ENCODE peak calls at places on chromosomes 4 and X, in five cellular contexts. One of them, this sample, is unnamed.

GRCh38 chr4:76850010-76850441 is 47.9 kb downstream of the SOWAHB start:
- DNase-seq in stimulated activated CD4-positive, alpha-beta T cell treated with anti-CD3 and anti-CD28 coated beads, Interleukin-4, amount 100 ng/mL, for 1 hour: no peak
- DNase-seq in SIG-M5: no peak
- DNase-seq in dorsolateral prefrontal cortex: no peak
- DNase-seq in dermis microvascular lymphatic vessel endothelial cell: no peak
- DNase-seq in this sample: no peak

GRCh38 chrX:14694631-14695030 is 165.3 kb downstream of the GLRA2 start:
- DNase-seq in stimulated activated CD4-positive, alpha-beta T cell treated with anti-CD3 and anti-CD28 coated beads, Interleukin-4, amount 100 ng/mL, for 1 hour: no peak
- DNase-seq in SIG-M5: no peak
- DNase-seq in dorsolateral prefrontal cortex: no peak
- DNase-seq in dermis microvascular lymphatic vessel endothelial cell: no peak
- DNase-seq in this sample: no peak

GRCh38 chrX:102651968-102652744 is 873 bp downstream of the GPRASP1 start:
- DNase-seq in stimulated activated CD4-positive, alpha-beta T cell treated with anti-CD3 and anti-CD28 coated beads, Interleukin-4, amount 100 ng/mL, for 1 hour: peak
- DNase-seq in SIG-M5: no peak
- DNase-seq in dorsolateral prefrontal cortex: no peak
- DNase-seq in dermis microvascular lymphatic vessel endothelial cell: no peak
- DNase-seq in this sample: no peak

GRCh38 chr4:138035781-138036258 is 206.3 kb downstream of the SLC7A11 start:
- DNase-seq in stimulated activated CD4-positive, alpha-beta T cell treated with anti-CD3 and anti-CD28 coated beads, Interleukin-4, amount 100 ng/mL, for 1 hour: no peak
- DNase-seq in SIG-M5: peak
- DNase-seq in dorsolateral prefrontal cortex: no peak
- DNase-seq in dermis microvascular lymphatic vessel endothelial cell: peak
- DNase-seq in this sample: peak

GRCh38 chrX:3076416-3076991 is 35.2 kb downstream of the ARSF start:
- DNase-seq in stimulated activated CD4-positive, alpha-beta T cell treated with anti-CD3 and anti-CD28 coated beads, Interleukin-4, amount 100 ng/mL, for 1 hour: no peak
- DNase-seq in SIG-M5: no peak
- DNase-seq in dorsolateral prefrontal cortex: no peak
- DNase-seq in dermis microvascular lymphatic vessel endothelial cell: no peak
- DNase-seq in this sample: no peak

GRCh38 chrX:2451456-2452316 is 49.1 kb downstream of the DHRSX start:
- DNase-seq in stimulated activated CD4-positive, alpha-beta T cell treated with anti-CD3 and anti-CD28 coated beads, Interleukin-4, amount 100 ng/mL, for 1 hour: no peak
- DNase-seq in SIG-M5: no peak
- DNase-seq in dorsolateral prefrontal cortex: no peak
- DNase-seq in dermis microvascular lymphatic vessel endothelial cell: no peak
- DNase-seq in this sample: no peak

GRCh38 chr4:8215001-8215427 is 15.9 kb downstream of the SH3TC1 start:
- DNase-seq in stimulated activated CD4-positive, alpha-beta T cell treated with anti-CD3 and anti-CD28 coated beads, Interleukin-4, amount 100 ng/mL, for 1 hour: no peak
- DNase-seq in SIG-M5: no peak
- DNase-seq in dorsolateral prefrontal cortex: no peak
- DNase-seq in dermis microvascular lymphatic vessel endothelial cell: peak
- DNase-seq in this sample: no peak

GRCh38 chr4:168920438-168921081 is 89.5 kb downstream of the CBR4 start:
- DNase-seq in stimulated activated CD4-positive, alpha-beta T cell treated with anti-CD3 and anti-CD28 coated beads, Interleukin-4, amount 100 ng/mL, for 1 hour: no peak
- DNase-seq in SIG-M5: no peak
- DNase-seq in dorsolateral prefrontal cortex: no peak
- DNase-seq in dermis microvascular lymphatic vessel endothelial cell: no peak
- DNase-seq in this sample: no peak

GRCh38 chr4:48909697-48910096 is 3.1 kb upstream of the OCIAD2 start:
- DNase-seq in stimulated activated CD4-positive, alpha-beta T cell treated with anti-CD3 and anti-CD28 coated beads, Interleukin-4, amount 100 ng/mL, for 1 hour: peak
- DNase-seq in SIG-M5: no peak
- DNase-seq in dorsolateral prefrontal cortex: peak
- DNase-seq in dermis microvascular lymphatic vessel endothelial cell: no peak
- DNase-seq in this sample: no peak

GRCh38 chr4:10584042-10584441 is 100.5 kb downstream of the CLNK start:
- DNase-seq in stimulated activated CD4-positive, alpha-beta T cell treated with anti-CD3 and anti-CD28 coated beads, Interleukin-4, amount 100 ng/mL, for 1 hour: no peak
- DNase-seq in SIG-M5: no peak
- DNase-seq in dorsolateral prefrontal cortex: no peak
- DNase-seq in dermis microvascular lymphatic vessel endothelial cell: peak
- DNase-seq in this sample: no peak